ENCODE peak calls at places on chromosomes 6 and 20, in seven cellular contexts. H is pancreas, I is heart right ventricle, K is MCF 10A, X is ecto neural progenitor cell, M is COR-L47, T is GM10248. W is an unnamed sample.

GRCh38 chr6:27797960-27798359 is 114.2 kb downstream of the OR2B2 start:
- DNase-seq in H (no peak), I (no peak), K (no peak), X (no peak), M (no peak), T (no peak), W (no peak)

GRCh38 chr6:166776571-166776970 is 149.5 kb upstream of the RPS6KA2 start:
- DNase-seq in H (no peak), I (no peak), K (no peak), X (peak; percentile 33), M (no peak), T (no peak), W (no peak)

GRCh38 chr6:25620391-25620790 is 31.6 kb upstream of the SCGN start:
- DNase-seq in H (no peak), I (no peak), K (no peak), X (no peak), M (no peak), T (no peak), W (no peak)

GRCh38 chr20:63542031-63542559 is 4.9 kb upstream of the PTK6 start:
- DNase-seq in H (no peak), I (no peak), K (peak; percentile 63), X (no peak), M (no peak), T (no peak), W (no peak)

GRCh38 chr6:11298651-11299420 is 66.4 kb upstream of the NEDD9 start:
- DNase-seq in H (peak; percentile 55), I (no peak), K (no peak), X (no peak), M (peak; percentile 26), T (no peak), W (no peak)

GRCh38 chr20:47711046-47711752 is 74.1 kb downstream of the SULF2 start:
- DNase-seq in H (peak; percentile 65), I (no peak), K (no peak), X (no peak), M (no peak), T (no peak), W (no peak)

GRCh38 chr6:21998539-21998938 is 298.3 kb downstream of the PRL start:
- DNase-seq in H (no peak), I (no peak), K (no peak), X (no peak), M (no peak), T (no peak), W (no peak)

GRCh38 chr20:9220874-9221547 is 152.1 kb downstream of the PLCB4 start:
- DNase-seq in H (no peak), I (peak; percentile 16), K (no peak), X (no peak), M (no peak), T (no peak), W (no peak)

GRCh38 chr20:1434571-1435336 is 31.9 kb downstream of the NSFL1C start:
- DNase-seq in H (no peak), I (peak; percentile 16), K (peak; percentile 83), X (no peak), M (peak; percentile 34), T (peak; percentile 53), W (no peak)

GRCh38 chr6:79947191-79948173 is at the start of gene ELOVL4:
- DNase-seq in H (peak; percentile 26), I (peak; percentile 43), K (peak; percentile 82), X (peak; percentile 91), M (peak; percentile 85), T (peak; percentile 46), W (peak; percentile 70)

GRCh38 chr6:15427360-15428070 is 181.6 kb downstream of the JARID2 start:
- DNase-seq in H (no peak), I (peak; percentile 33), K (no peak), X (no peak), M (no peak), T (no peak), W (no peak)

GRCh38 chr20:25149986-25150385 is 45.5 kb upstream of the ENTPD6 start:
- DNase-seq in H (no peak), I (no peak), K (no peak), X (peak; percentile 83), M (no peak), T (no peak), W (no peak)

GRCh38 chr6:42498473-42499128 is 46.9 kb upstream of the TRERF1 start:
- DNase-seq in H (no peak), I (peak; percentile 11), K (no peak), X (no peak), M (no peak), T (no peak), W (no peak)

GRCh38 chr6:72724545-72724944 is 102.7 kb downstream of the KCNQ5 start:
- DNase-seq in H (no peak), I (no peak), K (no peak), X (no peak), M (no peak), T (peak; percentile 34), W (no peak)

GRCh38 chr6:135054575-135055498 is at the start of gene HBS1L:
- DNase-seq in H (peak; percentile 98), I (peak; percentile 94), K (peak; percentile 98), X (peak; percentile 98), M (peak; percentile 89), T (peak; percentile 98), W (peak; percentile 96)

GRCh38 chr6:6890400-6890858 is 217.3 kb upstream of the RREB1 start:
- DNase-seq in H (peak; percentile 32), I (peak; percentile 62), K (no peak), X (peak; percentile 66), M (no peak), T (no peak), W (no peak)

GRCh38 chr6:30463651-30464618 is 25.4 kb upstream of the HLA-E start:
- DNase-seq in H (no peak), I (no peak), K (no peak), X (no peak), M (no peak), T (no peak), W (no peak)

GRCh38 chr6:70538364-70538763 is 28.4 kb upstream of the SDHAF4 start:
- DNase-seq in H (no peak), I (no peak), K (no peak), X (no peak), M (no peak), T (peak; percentile 40), W (no peak)

GRCh38 chr20:9886227-9886626 is 47.4 kb upstream of the PAK5 start:
- DNase-seq in H (no peak), I (no peak), K (peak; percentile 36), X (no peak), M (no peak), T (no peak), W (no peak)

GRCh38 chr6:33709605-33710295 is 1.8 kb downstream of the UQCC2 start:
- DNase-seq in H (no peak), I (no peak), K (no peak), X (no peak), M (no peak), T (no peak), W (no peak)

GRCh38 chr6:37783025-37783825 is 36.3 kb upstream of the ZFAND3 start:
- DNase-seq in H (no peak), I (no peak), K (no peak), X (peak; percentile 74), M (peak; percentile 50), T (peak; percentile 49), W (no peak)

GRCh38 chr20:51893723-51894122 is 91.4 kb upstream of the SALL4 start:
- DNase-seq in H (no peak), I (no peak), K (no peak), X (no peak), M (no peak), T (no peak), W (no peak)

GRCh38 chr20:41041693-41042092 is 13.1 kb downstream of the TOP1 start:
- DNase-seq in H (no peak), I (no peak), K (no peak), X (no peak), M (no peak), T (no peak), W (no peak)

W was measured in suprapubic skin.